ENCODE peak calls at places on chromosomes 4 and X, in six cellular contexts. R, X, V, P, B and T are unnamed samples.

GRCh38 chr4:89021678-89022077 is 35.3 kb downstream of the FAM13A start:
- DNase-seq in R (no peak), X (no peak), V (no peak), P (no peak), B (no peak), T (no peak)

GRCh38 chr4:164926301-164926700 is 49.3 kb downstream of the APELA start:
- DNase-seq in R (no peak), X (no peak), V (peak; percentile 39), P (no peak), B (no peak), T (no peak)

GRCh38 chr4:95547708-95548471 is 883 bp downstream of the UNC5C start:
- DNase-seq in R (no peak), X (no peak), V (peak; percentile 74), P (peak; percentile 9), B (peak; percentile 21), T (no peak)

GRCh38 chr4:14177987-14178386 is 550.5 kb upstream of the BOD1L1 start:
- DNase-seq in R (no peak), X (no peak), V (no peak), P (no peak), B (no peak), T (no peak)

GRCh38 chr4:54063737-54064316 is 578 bp downstream of the CHIC2 start:
- DNase-seq in R (peak; percentile 42), X (peak; percentile 94), V (peak; percentile 49), P (no peak), B (no peak), T (peak; percentile 30)

GRCh38 chr4:10154241-10154640 is 37.6 kb upstream of the WDR1 start:
- DNase-seq in R (no peak), X (no peak), V (no peak), P (no peak), B (no peak), T (no peak)

GRCh38 chrX:133482345-133483041 is 67.2 kb upstream of the GPC4 start:
- DNase-seq in R (no peak), X (no peak), V (peak; percentile 79), P (no peak), B (no peak), T (no peak)

GRCh38 chrX:74906427-74906826 is 18.8 kb downstream of the NEXMIF start:
- DNase-seq in R (no peak), X (no peak), V (no peak), P (no peak), B (no peak), T (no peak)

GRCh38 chr4:8391972-8392371 is 48.6 kb downstream of the ACOX3 start:
- DNase-seq in R (no peak), X (no peak), V (peak; percentile 70), P (peak; percentile 85), B (peak; percentile 43), T (peak; percentile 52)

GRCh38 chr4:112170451-112170993 is 25.3 kb downstream of the FAM241A start:
- DNase-seq in R (no peak), X (no peak), V (peak; percentile 84), P (peak; percentile 87), B (no peak), T (no peak)

GRCh38 chrX:124634363-124634762 is 288.0 kb downstream of the SH2D1A start:
- DNase-seq in R (no peak), X (no peak), V (no peak), P (no peak), B (no peak), T (no peak)

GRCh38 chrX:16953606-16954211 is 7.3 kb downstream of the REPS2 start:
- DNase-seq in R (no peak), X (no peak), V (no peak), P (no peak), B (no peak), T (no peak)

GRCh38 chr4:22988526-22988925 is 295.8 kb downstream of the GBA3 start:
- DNase-seq in R (no peak), X (no peak), V (no peak), P (no peak), B (no peak), T (no peak)

GRCh38 chr4:182288534-182288933 is 45.3 kb downstream of the TENM3 start:
- DNase-seq in R (no peak), X (no peak), V (no peak), P (no peak), B (no peak), T (no peak)

GRCh38 chr4:66955784-66956183 is 589.5 kb downstream of the CENPC start:
- DNase-seq in R (no peak), X (no peak), V (no peak), P (no peak), B (no peak), T (no peak)

GRCh38 chr4:157220026-157220881 is at the start of gene GRIA2:
- DNase-seq in R (no peak), X (peak; percentile 69), V (peak; percentile 78), P (peak; percentile 31), B (peak; percentile 42), T (no peak)

GRCh38 chrX:153818571-153819397 is 11.6 kb downstream of the PDZD4 start:
- DNase-seq in R (peak; percentile 63), X (peak; percentile 82), V (peak; percentile 58), P (no peak), B (peak; percentile 60), T (no peak)

GRCh38 chrX:1646009-1646408 is 31.1 kb downstream of the ASMT start:
- DNase-seq in R (no peak), X (no peak), V (no peak), P (no peak), B (no peak), T (no peak)

GRCh38 chr4:123866796-123867195 is 470.2 kb downstream of the SPRY1 start:
- DNase-seq in R (no peak), X (no peak), V (no peak), P (no peak), B (no peak), T (no peak)

GRCh38 chr4:158817562-158818370 is 48.9 kb downstream of the FNIP2 start:
- DNase-seq in R (no peak), X (no peak), V (no peak), P (peak; percentile 39), B (no peak), T (no peak)

GRCh38 chr4:145035494-145036136 is 62.4 kb downstream of the ANAPC10 start:
- DNase-seq in R (no peak), X (no peak), V (no peak), P (no peak), B (no peak), T (no peak)

GRCh38 chr4:110742148-110742547 is 119.3 kb upstream of the PITX2 start:
- DNase-seq in R (no peak), X (no peak), V (no peak), P (no peak), B (no peak), T (no peak)

GRCh38 chr4:165472943-165473676 is 94.3 kb downstream of the CPE start:
- DNase-seq in R (no peak), X (no peak), V (no peak), P (no peak), B (no peak), T (no peak)

GRCh38 chr4:90540536-90540935 is 413.3 kb downstream of the CCSER1 start:
- DNase-seq in R (no peak), X (no peak), V (no peak), P (no peak), B (no peak), T (no peak)

GRCh38 chr4:157992038-157992706 is 180.7 kb downstream of the GASK1B start:
- DNase-seq in R (peak; percentile 7), X (no peak), V (peak; percentile 94), P (peak; percentile 75), B (no peak), T (peak; percentile 53)

GRCh38 chr4:155854597-155855226 is 11.4 kb downstream of the ASIC5 start:
- DNase-seq in R (no peak), X (no peak), V (peak; percentile 74), P (peak; percentile 53), B (no peak), T (no peak)

GRCh38 chrX:15447985-15448639 is 45.0 kb downstream of the PIR start:
- DNase-seq in R (no peak), X (no peak), V (peak; percentile 62), P (no peak), B (no peak), T (no peak)

GRCh38 chr4:111631157-111631999 is 513.9 kb upstream of the FAM241A start:
- DNase-seq in R (no peak), X (no peak), V (peak; percentile 64), P (no peak), B (no peak), T (no peak)

GRCh38 chr4:26139310-26139924 is 181.4 kb upstream of the RBPJ start:
- DNase-seq in R (no peak), X (no peak), V (no peak), P (no peak), B (no peak), T (no peak)

GRCh38 chrX:84187501-84188319 is at the start of gene RPS6KA6:
- DNase-seq in R (no peak), X (peak; percentile 75), V (peak; percentile 58), P (no peak), B (peak; percentile 11), T (no peak)

GRCh38 chr4:82645868-82646267 is 84.1 kb upstream of the TMEM150C start:
- DNase-seq in R (no peak), X (no peak), V (no peak), P (no peak), B (no peak), T (no peak)
- H3K4me3 ChIP-seq in R (no peak overlapping the region), X (no peak overlapping the region), V (no peak overlapping the region), P (no peak overlapping the region), B (no peak overlapping the region), T (no peak overlapping the region)

GRCh38 chrX:56788229-56788628 is 59.2 kb downstream of the NBDY start:
- DNase-seq in R (no peak), X (peak; percentile 71), V (no peak), P (no peak), B (no peak), T (no peak)
- H3K36me3 ChIP-seq in R (peaks cover 4% of the 10 kb centered on the region), X (no peaks in the 10 kb centered on the region), V (no peaks in the 10 kb centered on the region), P (no peaks in the 10 kb centered on the region), B (no peaks in the 10 kb centered on the region), T (peaks cover 1% of the 10 kb centered on the region)

DNA sequence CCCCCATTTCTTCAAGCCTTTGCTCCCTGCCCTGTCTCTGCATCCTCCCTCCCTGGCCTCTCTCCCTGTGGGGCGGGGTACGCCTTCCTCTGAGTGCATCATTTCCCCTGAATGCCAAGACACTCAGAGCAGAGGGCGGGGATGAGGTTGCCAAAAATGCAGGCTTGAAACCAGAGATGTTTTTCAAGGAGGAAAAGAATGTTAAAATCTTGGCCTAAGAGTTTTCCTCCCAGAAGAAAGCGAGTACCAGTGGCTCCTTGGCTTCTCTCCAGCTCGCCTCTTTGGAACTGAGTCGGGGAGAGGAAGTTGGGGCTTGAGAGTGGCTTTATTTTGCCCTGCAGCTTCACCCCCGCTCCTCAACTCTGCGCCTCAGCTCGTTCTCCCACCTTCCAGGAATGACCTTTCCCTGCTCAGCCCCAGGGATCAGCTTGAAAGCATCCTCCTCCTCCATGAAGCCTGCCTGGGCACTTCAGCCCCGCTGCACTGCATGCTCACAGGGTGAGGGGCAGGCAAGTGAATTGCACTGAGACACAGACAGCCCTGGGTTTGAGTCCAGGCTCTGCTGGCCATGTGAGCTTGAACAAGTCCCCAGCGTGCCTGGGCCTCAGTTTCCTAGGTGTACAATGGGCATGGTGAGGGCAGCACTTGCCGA is 57.5 kb upstream of the SORCS2 start:
- DNase-seq in R (no peak), X (no peak), V (peak; percentile 91), P (peak; percentile 70), B (no peak), T (peak; percentile 70)
- H3K4me3 ChIP-seq in R (no peak overlapping the region), X (no peak overlapping the region), V (no peak overlapping the region), P (no peak overlapping the region), B (no peak overlapping the region), T (no peak overlapping the region)

DNA sequence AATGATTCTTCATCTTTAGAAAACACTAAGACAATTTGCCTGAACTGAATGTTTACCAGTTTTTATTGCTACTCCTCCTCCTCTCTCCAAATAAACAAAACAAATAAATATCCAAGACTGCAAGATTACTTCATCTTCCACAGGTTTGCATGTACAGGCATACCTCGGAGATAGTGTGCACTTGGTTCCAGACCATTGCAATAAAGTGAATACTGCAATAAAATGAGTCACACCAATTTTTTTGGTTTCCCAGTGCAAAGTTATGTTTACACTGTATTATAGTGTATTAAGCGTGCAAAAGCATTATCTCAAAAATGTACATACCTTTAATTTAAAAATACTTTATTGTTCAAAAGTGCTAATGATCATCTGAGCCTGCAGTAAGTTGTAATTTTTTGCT is 53.3 kb downstream of the FBXL5 start:
- DNase-seq in R (no peak), X (no peak), V (no peak), P (no peak), B (no peak), T (no peak)
- H3K36me3 ChIP-seq in R (peaks cover 3% of the 10 kb centered on the region), X (peaks cover 24% of the 10 kb centered on the region), V (peaks cover 85% of the 10 kb centered on the region), P (peaks cover 14% of the 10 kb centered on the region), B (peaks cover 86% of the 10 kb centered on the region), T (peaks cover 10% of the 10 kb centered on the region)